ENCODE peak calls at places on chromosomes 1 and 21, in nine cellular contexts. S is fibroblast of lung, E is GM12878, A is neural progenitor cell, X is GM23248, C is MM.1S, K is HCT116, Y is trophoblast cell, M is OCI-LY7. D is an unnamed sample.

GRCh38 chr1:225735252-225736149 is 42.1 kb upstream of the SRP9 start:
- DNase-seq in S (peak), E (no peak), A (peak), X (peak), C (no peak), K (no peak), Y (no peak), M (no peak), D (no peak)

GRCh38 chr1:78492376-78492950 is 1.7 kb downstream of the PTGFR start:
- DNase-seq in S (no peak), E (no peak), A (no peak), X (peak), C (no peak), K (no peak), Y (peak), M (no peak), D (no peak)

GRCh38 chr1:176480750-176481149 is 17.8 kb downstream of the PAPPA2 start:
- DNase-seq in S (no peak), E (no peak), A (no peak), X (no peak), C (no peak), K (no peak), Y (peak), M (no peak), D (no peak)

GRCh38 chr1:54410359-54410758 is 4.2 kb upstream of the SSBP3 start:
- DNase-seq in S (no peak), E (no peak), A (no peak), X (no peak), C (no peak), K (no peak), Y (no peak), M (no peak), D (no peak)

GRCh38 chr1:156148236-156148635 is 5.1 kb upstream of the SEMA4A start:
- DNase-seq in S (no peak), E (peak), A (no peak), X (no peak), C (no peak), K (no peak), Y (no peak), M (peak), D (no peak)

GRCh38 chr1:100896481-100896982 is 642 bp downstream of the SLC30A7 start:
- DNase-seq in S (peak), E (peak), A (peak), X (peak), C (peak), K (peak), Y (peak), M (peak), D (peak)

GRCh38 chr1:20405893-20406604 is 80.0 kb downstream of the CAMK2N1 start:
- DNase-seq in S (peak), E (no peak), A (no peak), X (peak), C (no peak), K (no peak), Y (no peak), M (peak), D (no peak)

GRCh38 chr1:227848430-227848932 is 33.0 kb downstream of the PRSS38 start:
- DNase-seq in S (no peak), E (no peak), A (no peak), X (no peak), C (no peak), K (no peak), Y (no peak), M (no peak), D (no peak)

GRCh38 chr1:64543831-64544230 is 73.9 kb downstream of the CACHD1 start:
- DNase-seq in S (peak), E (no peak), A (no peak), X (no peak), C (no peak), K (no peak), Y (no peak), M (no peak), D (no peak)

GRCh38 chr1:226353698-226354525 is 44.9 kb upstream of the LIN9 start:
- DNase-seq in S (no peak), E (no peak), A (no peak), X (no peak), C (no peak), K (no peak), Y (no peak), M (peak), D (no peak)

GRCh38 chr1:245652660-245653427 is 498.1 kb downstream of the KIF26B start:
- DNase-seq in S (no peak), E (no peak), A (no peak), X (no peak), C (no peak), K (no peak), Y (no peak), M (no peak), D (no peak)

GRCh38 chr1:245160288-245160687 is 5.5 kb downstream of the KIF26B start:
- DNase-seq in S (no peak), E (no peak), A (no peak), X (peak), C (no peak), K (no peak), Y (peak), M (no peak), D (no peak)

GRCh38 chr1:29002792-29003191 is 88.4 kb downstream of the EPB41 start:
- DNase-seq in S (no peak), E (no peak), A (no peak), X (no peak), C (no peak), K (no peak), Y (peak), M (no peak), D (no peak)

GRCh38 chr1:103250441-103250861 is 142.1 kb upstream of the COL11A1 start:
- DNase-seq in S (peak), E (no peak), A (peak), X (no peak), C (no peak), K (peak), Y (peak), M (no peak), D (no peak)

GRCh38 chr1:6129313-6129712 is 50.8 kb downstream of the CHD5 start:
- DNase-seq in S (no peak), E (no peak), A (no peak), X (no peak), C (no peak), K (no peak), Y (no peak), M (no peak), D (no peak)

GRCh38 chr1:30323841-30324240 is 399.5 kb downstream of the MATN1 start:
- DNase-seq in S (no peak), E (no peak), A (no peak), X (no peak), C (no peak), K (no peak), Y (no peak), M (no peak), D (no peak)

GRCh38 chr1:31760901-31761470 is 3.2 kb downstream of the ADGRB2 start:
- DNase-seq in S (peak), E (no peak), A (peak), X (peak), C (no peak), K (no peak), Y (peak), M (peak), D (peak)

GRCh38 chr1:11522400-11523235 is 43.7 kb downstream of the DISP3 start:
- DNase-seq in S (no peak), E (no peak), A (no peak), X (no peak), C (no peak), K (no peak), Y (no peak), M (no peak), D (no peak)

GRCh38 chr1:43540653-43541071 is 10.0 kb downstream of the PTPRF start:
- DNase-seq in S (peak), E (no peak), A (no peak), X (peak), C (no peak), K (no peak), Y (no peak), M (no peak), D (no peak)

GRCh38 chr1:59544615-59545014 is 247.7 kb downstream of the FGGY start:
- DNase-seq in S (no peak), E (no peak), A (no peak), X (no peak), C (no peak), K (no peak), Y (no peak), M (no peak), D (no peak)

GRCh38 chr1:20640183-20640597 is 6.9 kb downstream of the PINK1 start:
- DNase-seq in S (peak), E (peak), A (peak), X (peak), C (peak), K (peak), Y (no peak), M (peak), D (peak)

GRCh38 chr1:50271968-50272578 is 151.2 kb downstream of the DMRTA2 start:
- DNase-seq in S (no peak), E (no peak), A (peak), X (peak), C (peak), K (peak), Y (no peak), M (peak), D (peak)

GRCh38 chr1:63746129-63746864 is 27.5 kb upstream of the ROR1 start:
- DNase-seq in S (peak), E (no peak), A (peak), X (peak), C (no peak), K (no peak), Y (no peak), M (no peak), D (no peak)

GRCh38 chr1:162912061-162912667 is 51.2 kb upstream of the CCDC190 start:
- DNase-seq in S (no peak), E (no peak), A (no peak), X (no peak), C (no peak), K (no peak), Y (no peak), M (no peak), D (no peak)

GRCh38 chr1:2633936-2634491 is 1.2 kb upstream of the MMEL1 start:
- DNase-seq in S (no peak), E (no peak), A (no peak), X (no peak), C (no peak), K (no peak), Y (no peak), M (no peak), D (no peak)

GRCh38 chr1:12549106-12549459 is 68.9 kb downstream of the DHRS3 start:
- DNase-seq in S (no peak), E (no peak), A (no peak), X (peak), C (no peak), K (no peak), Y (no peak), M (no peak), D (no peak)

GRCh38 chr1:150765229-150765976 is at the start of gene CTSS:
- DNase-seq in S (no peak), E (peak), A (no peak), X (peak), C (peak), K (no peak), Y (no peak), M (peak), D (no peak)

DNA sequence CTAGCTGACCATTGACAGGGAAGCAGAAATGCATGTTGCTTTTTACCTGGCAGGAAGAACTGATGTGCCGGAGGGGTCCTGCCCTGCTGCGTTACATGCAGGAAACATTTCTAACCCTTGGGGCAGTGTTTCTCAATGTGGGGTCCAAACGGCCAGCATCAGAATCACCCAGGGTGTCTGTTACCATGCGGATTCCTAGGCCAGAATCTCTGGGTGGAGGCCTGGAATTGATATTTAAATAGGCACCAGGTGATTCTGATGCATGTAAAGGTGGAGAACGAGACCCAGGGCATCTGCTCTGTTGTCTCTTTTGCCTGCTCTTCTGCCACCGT is 182.7 kb downstream of the PCP4 start:
- DNase-seq in S (no peak), E (no peak), A (peak), X (no peak), C (no peak), K (no peak), Y (no peak), M (no peak), D (no peak)
- H2AFZ ChIP-seq in S (no peak), E (no peak), A (no peak), X (no peak), C (no peak), K (no peak), Y (no peak), M (no peak), D (no peak)

GRCh38 chr1:201930803-201931202 is 15.5 kb downstream of the LMOD1 start:
- DNase-seq in S (no peak), E (no peak), A (no peak), X (no peak), C (no peak), K (no peak), Y (no peak), M (no peak), D (no peak)
- H3K27ac ChIP-seq in S (no peak), E (no peak), A (no peak), X (no peak), C (no peak), K (no peak), Y (no peak), M (no peak), D (no peak)

GRCh38 chr1:114854693-114855320 is at the start of gene SYCP1:
- DNase-seq in S (no peak), E (no peak), A (peak), X (peak), C (no peak), K (no peak), Y (no peak), M (no peak), D (no peak)
- H2AFZ ChIP-seq in S (no peak), E (no peak), A (peak), X (peak), C (no peak), K (no peak), Y (no peak), M (no peak), D (no peak)

GRCh38 chr1:17069452-17070162 is 15.8 kb upstream of the SDHB start:
- DNase-seq in S (no peak), E (no peak), A (no peak), X (no peak), C (no peak), K (no peak), Y (no peak), M (no peak), D (no peak)

GRCh38 chr1:17068789-17069188 is 15.0 kb upstream of the SDHB start:
- DNase-seq in S (no peak), E (no peak), A (no peak), X (no peak), C (no peak), K (no peak), Y (no peak), M (no peak), D (no peak)

GRCh38 chr1:17066530-17067426 is 12.9 kb upstream of the SDHB start:
- DNase-seq in S (no peak), E (no peak), A (no peak), X (no peak), C (no peak), K (no peak), Y (no peak), M (no peak), D (no peak)

GRCh38 chr1:17065667-17066066 is 11.8 kb upstream of the SDHB start:
- DNase-seq in S (no peak), E (no peak), A (no peak), X (no peak), C (no peak), K (no peak), Y (no peak), M (no peak), D (no peak)

DNA sequence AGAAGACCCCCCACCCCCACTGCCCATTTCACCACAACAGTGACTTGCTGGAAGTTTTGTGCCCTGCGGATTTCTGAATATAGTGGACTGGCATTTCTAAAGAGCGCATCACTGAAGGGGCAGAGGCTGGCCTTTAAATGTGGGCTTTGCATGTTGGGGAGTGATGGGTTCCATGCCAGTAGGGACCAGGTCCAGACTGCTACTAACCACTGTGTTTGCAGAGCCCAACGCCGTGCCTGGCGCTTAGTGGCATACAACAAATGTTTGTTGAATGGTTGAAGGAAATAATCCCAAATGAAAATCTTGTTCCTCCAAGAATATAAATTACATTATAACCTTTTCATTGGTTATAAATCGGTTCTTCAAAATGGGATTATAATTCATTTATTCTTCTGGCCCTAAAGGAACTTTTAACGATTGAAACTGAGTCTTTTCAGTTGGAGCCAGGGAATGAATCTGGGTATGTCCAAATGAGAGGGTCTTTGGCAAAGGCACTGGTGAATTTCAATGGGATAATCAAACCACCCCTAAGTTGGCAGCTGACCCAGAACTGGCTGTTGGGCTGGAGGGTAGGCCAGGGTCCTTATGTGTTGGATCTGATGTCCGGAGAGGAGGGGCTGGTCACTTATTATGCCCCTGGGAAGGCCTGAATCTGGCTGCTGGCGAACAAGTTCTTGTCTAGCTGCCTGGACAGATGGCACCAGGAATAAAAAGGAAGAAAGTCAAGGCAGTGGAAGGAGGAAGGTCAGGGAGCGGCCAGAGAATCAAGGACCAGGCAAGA is 13.8 kb upstream of the SDHB start:
- DNase-seq in S (no peak), E (no peak), A (no peak), X (no peak), C (no peak), K (no peak), Y (no peak), M (no peak), D (no peak)
- H3K27ac ChIP-seq in S (no peak), E (no peak), A (no peak), X (no peak), C (no peak), K (no peak), Y (no peak), M (no peak), D (no peak)

GRCh38 chr1:154840557-154841176 is 29.4 kb downstream of the KCNN3 start:
- DNase-seq in S (peak), E (no peak), A (no peak), X (peak), C (no peak), K (no peak), Y (no peak), M (no peak), D (no peak)
- H2AFZ ChIP-seq in S (no peak), E (no peak), A (peak), X (peak), C (no peak), K (no peak), Y (peak), M (no peak), D (no peak)

GRCh38 chr1:41174170-41174569 is 67.9 kb downstream of the SCMH1 start:
- DNase-seq in S (peak), E (no peak), A (no peak), X (no peak), C (no peak), K (no peak), Y (no peak), M (no peak), D (no peak)

GRCh38 chr1:41173651-41174050 is 68.5 kb downstream of the SCMH1 start:
- DNase-seq in S (no peak), E (no peak), A (no peak), X (no peak), C (no peak), K (no peak), Y (no peak), M (no peak), D (no peak)

GRCh38 chr1:41169066-41169798 is 72.9 kb downstream of the SCMH1 start:
- DNase-seq in S (no peak), E (no peak), A (no peak), X (no peak), C (no peak), K (no peak), Y (no peak), M (no peak), D (no peak)

GRCh38 chr1:41169799-41170180 is 72.3 kb downstream of the SCMH1 start:
- DNase-seq in S (no peak), E (no peak), A (no peak), X (no peak), C (no peak), K (no peak), Y (no peak), M (no peak), D (no peak)

DNA sequence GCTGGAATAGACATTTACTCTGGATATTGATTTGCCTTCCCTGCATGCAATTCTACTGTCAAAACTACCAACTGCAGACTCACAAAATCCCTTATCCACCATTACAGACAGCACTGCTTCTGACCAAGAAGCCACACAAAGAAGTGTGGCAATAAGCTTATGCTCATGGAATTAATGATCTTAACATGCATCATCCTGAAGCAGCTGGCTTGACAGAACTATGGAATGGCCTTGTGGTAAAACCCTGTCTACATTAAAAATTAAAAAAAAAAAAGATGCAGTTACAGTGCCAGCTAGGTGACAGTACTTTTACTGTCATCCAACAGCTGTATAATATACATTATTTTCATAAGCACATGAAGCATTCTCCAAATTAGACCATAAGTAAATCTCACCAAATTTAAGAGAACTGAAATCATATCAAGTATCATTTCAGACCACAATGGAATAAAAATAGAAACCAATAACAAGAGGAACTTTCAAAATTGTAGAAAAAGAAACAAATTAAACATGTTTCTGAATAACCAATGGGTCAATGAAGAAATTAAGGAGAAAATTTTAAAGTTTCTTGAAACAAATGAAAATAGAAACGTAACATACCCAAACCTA is 70.7 kb downstream of the SCMH1 start:
- DNase-seq in S (no peak), E (no peak), A (no peak), X (no peak), C (no peak), K (no peak), Y (no peak), M (peak), D (no peak)
- H3K27ac ChIP-seq in S (no peak), E (peak), A (no peak), X (no peak), C (no peak), K (no peak), Y (no peak), M (peak), D (no peak)